ENCODE peak calls at places on chromosomes 12 and 14, in five cellular contexts. One of them, this sample, is unnamed. For H3K9me3, the result is how much of the 10 kb centered on the place peaks cover.

GRCh38 chr14:75298187-75298985 is 19.8 kb downstream of the FOS start:
- DNase-seq in cardiac muscle cell: peak
- DNase-seq in ovary: peak
- DNase-seq in A549: no peak
- DNase-seq in lung: peak
- DNase-seq in this sample: no peak

GRCh38 chr12:119868992-119869391 is 8.1 kb downstream of the CIT start:
- DNase-seq in cardiac muscle cell: peak
- DNase-seq in ovary: no peak
- DNase-seq in A549: no peak
- DNase-seq in lung: no peak
- DNase-seq in this sample: no peak

GRCh38 chr12:52804029-52804428 is 8.1 kb upstream of the KRT3 start:
- DNase-seq in cardiac muscle cell: no peak
- DNase-seq in ovary: no peak
- DNase-seq in A549: no peak
- DNase-seq in lung: no peak
- DNase-seq in this sample: no peak

GRCh38 chr14:55585854-55586253 is 5.8 kb downstream of the KTN1 start:
- DNase-seq in cardiac muscle cell: peak
- DNase-seq in ovary: no peak
- DNase-seq in A549: no peak
- DNase-seq in lung: no peak
- DNase-seq in this sample: no peak

GRCh38 chr12:6788972-6789905 is at the start of gene CD4:
- DNase-seq in cardiac muscle cell: no peak
- DNase-seq in ovary: no peak
- DNase-seq in A549: no peak
- DNase-seq in lung: peak
- DNase-seq in this sample: peak

GRCh38 chr12:40063424-40063823 is 42.5 kb downstream of the SLC2A13 start:
- DNase-seq in cardiac muscle cell: peak
- DNase-seq in ovary: no peak
- DNase-seq in A549: no peak
- DNase-seq in lung: no peak
- DNase-seq in this sample: no peak

GRCh38 chr12:92068441-92068840 is 77.2 kb downstream of the BTG1 start:
- DNase-seq in cardiac muscle cell: peak
- DNase-seq in ovary: no peak
- DNase-seq in A549: no peak
- DNase-seq in lung: no peak
- DNase-seq in this sample: no peak

GRCh38 chr14:104362761-104363605 is 216.6 kb upstream of the C14orf180 start:
- DNase-seq in cardiac muscle cell: no peak
- DNase-seq in ovary: no peak
- DNase-seq in A549: no peak
- DNase-seq in lung: no peak
- DNase-seq in this sample: no peak

GRCh38 chr14:100142073-100143040 is 17.1 kb downstream of the DEGS2 start:
- DNase-seq in cardiac muscle cell: peak
- DNase-seq in ovary: no peak
- DNase-seq in A549: no peak
- DNase-seq in lung: peak
- DNase-seq in this sample: no peak

GRCh38 chr12:56687225-56688128 is 607 bp downstream of the PTGES3 start:
- DNase-seq in cardiac muscle cell: peak
- DNase-seq in ovary: peak
- DNase-seq in A549: peak
- DNase-seq in lung: peak
- DNase-seq in this sample: peak

GRCh38 chr12:55742719-55743130 is at the start of gene GDF11:
- DNase-seq in cardiac muscle cell: peak
- DNase-seq in ovary: peak
- DNase-seq in A549: peak
- DNase-seq in lung: peak
- DNase-seq in this sample: peak

GRCh38 chr12:29889737-29890136 is 106.0 kb upstream of the TMTC1 start:
- DNase-seq in cardiac muscle cell: peak
- DNase-seq in ovary: peak
- DNase-seq in A549: no peak
- DNase-seq in lung: peak
- DNase-seq in this sample: no peak

GRCh38 chr12:105921872-105922669 is 216.7 kb downstream of the NUAK1 start:
- DNase-seq in cardiac muscle cell: no peak
- DNase-seq in ovary: no peak
- DNase-seq in A549: no peak
- DNase-seq in lung: no peak
- DNase-seq in this sample: no peak

GRCh38 chr12:79895041-79895440 is 39.9 kb downstream of the PPP1R12A start:
- DNase-seq in cardiac muscle cell: no peak
- DNase-seq in ovary: no peak
- DNase-seq in A549: no peak
- DNase-seq in lung: no peak
- DNase-seq in this sample: no peak

GRCh38 chr14:75361751-75362433 is 65.9 kb upstream of the JDP2 start:
- DNase-seq in cardiac muscle cell: peak
- DNase-seq in ovary: peak
- DNase-seq in A549: no peak
- DNase-seq in lung: no peak
- DNase-seq in this sample: no peak

GRCh38 chr12:106329231-106329985 is 26.9 kb downstream of the TCP11L2 start:
- DNase-seq in cardiac muscle cell: no peak
- DNase-seq in ovary: no peak
- DNase-seq in A549: no peak
- DNase-seq in lung: no peak
- DNase-seq in this sample: no peak

GRCh38 chr12:105014603-105015002 is 28.5 kb downstream of the NOPCHAP1 start:
- DNase-seq in cardiac muscle cell: no peak
- DNase-seq in ovary: no peak
- DNase-seq in A549: no peak
- DNase-seq in lung: no peak
- DNase-seq in this sample: no peak

GRCh38 chr12:15276088-15276698 is 46.1 kb upstream of the PTPRO start:
- DNase-seq in cardiac muscle cell: peak
- DNase-seq in ovary: no peak
- DNase-seq in A549: peak
- DNase-seq in lung: no peak
- DNase-seq in this sample: no peak

GRCh38 chr12:108611884-108612415 is 14.1 kb upstream of the TMEM119 start:
- DNase-seq in cardiac muscle cell: peak
- DNase-seq in ovary: no peak
- DNase-seq in A549: peak
- DNase-seq in lung: no peak
- DNase-seq in this sample: peak

GRCh38 chr12:24175949-24176348 is 226.5 kb upstream of the SOX5 start:
- DNase-seq in cardiac muscle cell: no peak
- DNase-seq in ovary: no peak
- DNase-seq in A549: no peak
- DNase-seq in lung: no peak
- DNase-seq in this sample: no peak

GRCh38 chr14:49882826-49883694 is 9.8 kb upstream of the ARF6 start:
- DNase-seq in cardiac muscle cell: no peak
- DNase-seq in ovary: no peak
- DNase-seq in A549: no peak
- DNase-seq in lung: no peak
- DNase-seq in this sample: no peak

GRCh38 chr12:69415471-69416275 is 54.5 kb upstream of the FRS2 start:
- DNase-seq in cardiac muscle cell: peak
- DNase-seq in ovary: peak
- DNase-seq in A549: peak
- DNase-seq in lung: peak
- DNase-seq in this sample: no peak

GRCh38 chr12:104865080-104865479 is 93.0 kb downstream of the SLC41A2 start:
- DNase-seq in cardiac muscle cell: no peak
- DNase-seq in ovary: no peak
- DNase-seq in A549: no peak
- DNase-seq in lung: no peak
- DNase-seq in this sample: no peak

DNA sequence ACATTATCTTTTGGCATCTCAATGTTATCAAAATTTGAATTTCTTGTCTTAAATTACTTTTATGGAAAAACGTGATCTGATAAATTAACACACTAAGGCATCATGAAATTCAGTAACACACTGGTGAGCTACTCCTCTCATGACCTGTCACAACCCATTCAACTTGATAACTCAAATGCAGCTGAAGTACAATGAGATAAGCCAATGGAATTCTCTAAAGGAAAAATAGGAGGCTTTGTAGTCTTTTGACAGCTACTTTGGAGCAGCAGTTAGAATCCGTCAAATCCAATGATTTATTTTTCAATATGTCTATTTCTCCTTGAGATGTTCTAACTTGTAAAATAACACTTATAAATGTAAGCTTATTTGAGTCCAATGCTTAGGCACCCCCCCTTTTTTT is 1029.4 kb downstream of the TRHDE start:
- DNase-seq in cardiac muscle cell: no peak
- DNase-seq in ovary: no peak
- DNase-seq in A549: no peak
- DNase-seq in lung: no peak
- DNase-seq in this sample: no peak
- H3K9me3 ChIP-seq in cardiac muscle cell: under half
- H3K9me3 ChIP-seq in ovary: under half
- H3K9me3 ChIP-seq in A549: under half
- H3K9me3 ChIP-seq in lung: under half
- H3K9me3 ChIP-seq in this sample: under half

DNA sequence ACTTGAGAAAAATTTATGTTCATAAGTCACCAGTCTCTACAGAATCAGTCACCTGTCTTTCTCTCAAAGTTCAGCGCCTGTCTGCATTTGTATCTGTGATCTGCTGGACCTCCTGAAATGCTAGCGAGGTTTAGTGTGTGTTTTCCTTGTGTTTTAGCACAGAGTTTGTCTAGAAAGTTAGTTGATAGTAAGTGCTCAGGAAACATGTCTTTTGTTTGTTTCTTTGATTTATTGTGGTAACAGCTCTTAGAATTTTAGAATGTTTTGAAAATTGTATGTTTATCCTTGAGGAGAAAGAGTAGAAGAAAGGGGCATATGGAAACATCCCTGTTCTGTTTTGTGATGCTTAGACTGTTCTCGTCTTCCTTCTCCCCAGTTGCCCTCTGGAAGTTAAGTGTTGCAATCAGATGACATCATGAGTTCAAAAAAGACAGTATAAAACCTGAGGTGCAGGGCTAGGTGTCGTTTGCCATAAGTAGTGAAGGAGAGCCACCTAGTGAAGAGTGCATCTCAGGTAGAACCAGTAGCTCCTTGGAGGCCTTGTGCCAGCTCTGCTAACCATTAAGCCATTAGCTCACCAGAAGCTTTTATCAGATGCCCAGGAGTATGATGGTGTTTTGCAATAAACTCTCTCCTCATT is 44.8 kb downstream of the FBXW8 start:
- DNase-seq in cardiac muscle cell: peak
- DNase-seq in ovary: no peak
- DNase-seq in A549: peak
- DNase-seq in lung: peak
- DNase-seq in this sample: no peak
- TF ChIP-seq CTCF in cardiac muscle cell: no peak
- TF ChIP-seq CTCF in ovary: no peak
- TF ChIP-seq CTCF in A549: peak
- TF ChIP-seq CTCF in lung: no peak
- TF ChIP-seq CTCF in this sample: no peak

GRCh38 chr14:98167702-98168101 is 1104.3 kb downstream of the BCL11B start:
- DNase-seq in cardiac muscle cell: no peak
- DNase-seq in ovary: no peak
- DNase-seq in A549: no peak
- DNase-seq in lung: no peak
- DNase-seq in this sample: no peak
- H3K27ac ChIP-seq in cardiac muscle cell: no peak
- H3K27ac ChIP-seq in ovary: no peak
- H3K27ac ChIP-seq in A549: no peak
- H3K27ac ChIP-seq in lung: no peak
- H3K27ac ChIP-seq in this sample: peak

GRCh38 chr14:29805415-29806123 is 122.1 kb downstream of the PRKD1 start:
- DNase-seq in cardiac muscle cell: peak
- DNase-seq in ovary: peak
- DNase-seq in A549: no peak
- DNase-seq in lung: peak
- DNase-seq in this sample: no peak

GRCh38 chr14:29810064-29810463 is 117.6 kb downstream of the PRKD1 start:
- DNase-seq in cardiac muscle cell: no peak
- DNase-seq in ovary: no peak
- DNase-seq in A549: no peak
- DNase-seq in lung: no peak
- DNase-seq in this sample: no peak

GRCh38 chr14:29806124-29806517 is 121.5 kb downstream of the PRKD1 start:
- DNase-seq in cardiac muscle cell: peak
- DNase-seq in ovary: no peak
- DNase-seq in A549: no peak
- DNase-seq in lung: no peak
- DNase-seq in this sample: no peak

GRCh38 chr14:29814153-29815057 is 113.2 kb downstream of the PRKD1 start:
- DNase-seq in cardiac muscle cell: peak
- DNase-seq in ovary: peak
- DNase-seq in A549: no peak
- DNase-seq in lung: peak
- DNase-seq in this sample: no peak

GRCh38 chr14:29810657-29811056 is 117.0 kb downstream of the PRKD1 start:
- DNase-seq in cardiac muscle cell: peak
- DNase-seq in ovary: no peak
- DNase-seq in A549: no peak
- DNase-seq in lung: no peak
- DNase-seq in this sample: no peak
- H3K9me3 ChIP-seq in cardiac muscle cell: under half
- H3K9me3 ChIP-seq in ovary: under half
- H3K9me3 ChIP-seq in A549: under half
- H3K9me3 ChIP-seq in lung: under half
- H3K9me3 ChIP-seq in this sample: under half

This sample was measured in CD4-positive, alpha-beta T cell.